ENCODE peak calls at places on chromosome 6, in six cellular contexts. P is CD8-positive, alpha-beta memory T cell; N is T-helper 1 cell; M is mucosa of gallbladder; C is endothelial cell; D is AG04450. T is an unnamed sample.

GRCh38 chr6:132209351-132209750 is 191.9 kb downstream of the MOXD1 start:
- DNase-seq in P (no peak), N (no peak), M (no peak), C (no peak), D (no peak), T (no peak)

GRCh38 chr6:29678114-29678513 is 2.8 kb downstream of the ZFP57 start:
- DNase-seq in P (no peak), N (no peak), M (no peak), C (no peak), D (no peak), T (no peak)

GRCh38 chr6:47180633-47181032 is 129.1 kb downstream of the TNFRSF21 start:
- DNase-seq in P (no peak), N (no peak), M (no peak), C (no peak), D (no peak), T (no peak)

GRCh38 chr6:120735641-120736040 is 598.6 kb downstream of the TBC1D32 start:
- DNase-seq in P (no peak), N (no peak), M (no peak), C (no peak), D (no peak), T (no peak)

GRCh38 chr6:10463040-10463439 is 48.2 kb upstream of the TFAP2A start:
- DNase-seq in P (no peak), N (no peak), M (no peak), C (no peak), D (no peak), T (no peak)

GRCh38 chr6:35077006-35077712 is 64.0 kb downstream of the TCP11 start:
- DNase-seq in P (no peak), N (no peak), M (no peak), C (no peak), D (no peak), T (no peak)

GRCh38 chr6:53679446-53679933 is 13.9 kb upstream of the KLHL31 start:
- DNase-seq in P (peak), N (no peak), M (no peak), C (peak), D (no peak), T (no peak)

GRCh38 chr6:32393660-32394420 is 13.1 kb downstream of the BTNL2 start:
- DNase-seq in P (no peak), N (no peak), M (no peak), C (peak), D (no peak), T (no peak)

GRCh38 chr6:83633149-83633548 is 75.8 kb downstream of the SNAP91 start:
- DNase-seq in P (no peak), N (no peak), M (no peak), C (no peak), D (no peak), T (no peak)

GRCh38 chr6:16355699-16356481 is 117.5 kb downstream of the GMPR start:
- DNase-seq in P (no peak), N (no peak), M (no peak), C (no peak), D (no peak), T (no peak)

GRCh38 chr6:51077967-51078518 is 259.4 kb downstream of the TFAP2B start:
- DNase-seq in P (no peak), N (no peak), M (no peak), C (no peak), D (no peak), T (no peak)

GRCh38 chr6:75290136-75290535 is 5.5 kb upstream of the TMEM30A start:
- DNase-seq in P (no peak), N (no peak), M (no peak), C (no peak), D (no peak), T (no peak)

GRCh38 chr6:44456070-44456965 is 68.8 kb downstream of the CDC5L start:
- DNase-seq in P (peak), N (peak), M (no peak), C (peak), D (no peak), T (peak)

GRCh38 chr6:154824076-154824475 is 90.9 kb downstream of the SCAF8 start:
- DNase-seq in P (no peak), N (no peak), M (no peak), C (peak), D (no peak), T (no peak)

T was measured in naive thymus-derived CD8-positive, alpha-beta T cell.